ENCODE peak calls at places on chromosomes 3 and 15, in nine cellular contexts. M, I, Q, X, K, T, G, R and S are unnamed samples.
A peak's percentile ranks its signal among the peaks of the same experiment; 100 is the strongest.

GRCh38 chr3:48919215-48920138 is 835 bp downstream of the ARIH2 start:
- DNase-seq in M (peak; percentile 44), I (no peak), Q (peak; percentile 52), X (peak; percentile 78), K (peak; percentile 62), T (no peak), G (no peak), R (peak; percentile 77), S (peak; percentile 81)

GRCh38 chr15:31270767-31271166 is 55.9 kb upstream of the KLF13 start:
- DNase-seq in M (no peak), I (no peak), Q (no peak), X (no peak), K (no peak), T (no peak), G (no peak), R (no peak), S (no peak)

GRCh38 chr3:194322701-194323174 is 28.4 kb downstream of the CPN2 start:
- DNase-seq in M (no peak), I (no peak), Q (peak; percentile 100), X (no peak), K (peak; percentile 71), T (peak; percentile 91), G (no peak), R (no peak), S (no peak)

GRCh38 chr3:39515681-39516441 is 48.4 kb downstream of the MOBP start:
- DNase-seq in M (no peak), I (no peak), Q (no peak), X (no peak), K (no peak), T (no peak), G (no peak), R (no peak), S (no peak)

GRCh38 chr3:127701281-127701792 is 28.6 kb downstream of the ABTB1 start:
- DNase-seq in M (no peak), I (no peak), Q (no peak), X (no peak), K (no peak), T (no peak), G (no peak), R (peak; percentile 76), S (no peak)

GRCh38 chr3:184417619-184418327 is 37.9 kb downstream of the CHRD start:
- DNase-seq in M (peak; percentile 78), I (no peak), Q (peak; percentile 51), X (peak; percentile 82), K (peak; percentile 91), T (peak; percentile 29), G (peak; percentile 21), R (peak; percentile 83), S (peak; percentile 82)

GRCh38 chr3:123258811-123259420 is 57.2 kb downstream of the SEC22A start:
- DNase-seq in M (no peak), I (no peak), Q (peak; percentile 41), X (peak; percentile 55), K (peak; percentile 65), T (peak; percentile 45), G (peak; percentile 15), R (no peak), S (peak; percentile 42)

GRCh38 chr3:104632947-104633346 is 733.8 kb upstream of the ALCAM start:
- DNase-seq in M (no peak), I (no peak), Q (no peak), X (no peak), K (no peak), T (no peak), G (no peak), R (no peak), S (no peak)